ENCODE peak calls at places on chromosome X, in ten cellular contexts. C is PC-3; U is naive thymus-derived CD4-positive, alpha-beta T cell; I is cardiac muscle cell; F is PC-9; G is stomach; P is brain microvascular endothelial cell; Q is GM23248; A is tibial artery; R is AG04450. H is an unnamed sample.

GRCh38 chrX:47175588-47175980 is 18.0 kb upstream of the UBA1 start:
- DNase-seq in P (no peak), Q (no peak), C (no peak), U (no peak), I (no peak), F (no peak), A (no peak), G (no peak), R (no peak), H (no peak)

GRCh38 chrX:151753313-151754041 is 18.9 kb downstream of the CNGA2 start:
- DNase-seq in U (no peak), R (peak), F (peak), I (peak), A (peak), Q (peak), P (peak), C (peak), G (peak), H (no peak)

GRCh38 chrX:20515841-20516461 is 249.2 kb upstream of the RPS6KA3 start:
- DNase-seq in Q (peak), R (peak), F (peak), P (peak), C (peak), U (peak), A (no peak), G (no peak), I (peak), H (peak)

GRCh38 chrX:15465347-15465746 is 27.8 kb downstream of the PIR start:
- DNase-seq in G (no peak), R (no peak), Q (peak), U (no peak), F (no peak), C (no peak), I (no peak), P (no peak), A (no peak), H (no peak)

GRCh38 chrX:129769467-129770154 is 10.1 kb upstream of the SASH3 start:
- DNase-seq in G (no peak), P (no peak), Q (no peak), R (no peak), I (no peak), F (no peak), C (no peak), U (peak), A (no peak), H (no peak)

GRCh38 chrX:2934715-2935363 is 5.7 kb upstream of the ARSD start:
- DNase-seq in P (no peak), U (no peak), R (no peak), C (no peak), A (no peak), F (no peak), G (no peak), I (no peak), Q (no peak), H (no peak)

GRCh38 chrX:124098089-124098488 is 136.6 kb downstream of the STAG2 start:
- DNase-seq in G (no peak), Q (peak), A (no peak), U (no peak), R (peak), C (peak), F (no peak), P (no peak), I (peak), H (no peak)

GRCh38 chrX:40175416-40176255 is 77.9 kb upstream of the BCOR start:
- DNase-seq in G (peak), R (no peak), F (no peak), Q (peak), A (peak), U (peak), C (peak), I (peak), P (no peak), H (no peak)

GRCh38 chrX:2647627-2648026 is 43.5 kb upstream of the CD99 start:
- DNase-seq in R (no peak), Q (no peak), A (no peak), F (no peak), U (peak), P (no peak), I (no peak), C (no peak), G (no peak), H (no peak)

GRCh38 chrX:70196961-70197805 is 19.9 kb downstream of the DGAT2L6 start:
- DNase-seq in U (peak), G (peak), C (peak), A (peak), I (peak), Q (peak), F (peak), R (no peak), P (peak), H (peak)

GRCh38 chrX:39990388-39990787 is 107.4 kb downstream of the BCOR start:
- DNase-seq in U (no peak), G (no peak), A (no peak), F (no peak), Q (no peak), P (no peak), C (no peak), R (no peak), I (peak), H (no peak)

GRCh38 chrX:72100824-72101351 is 30.8 kb downstream of the RTL5 start:
- DNase-seq in Q (peak), R (no peak), C (no peak), F (no peak), U (peak), A (no peak), P (no peak), G (peak), I (no peak), H (no peak)

GRCh38 chrX:155768036-155768769 is 112.9 kb upstream of the VAMP7 start:
- DNase-seq in F (peak), I (no peak), A (no peak), C (no peak), G (no peak), U (no peak), Q (peak), P (peak), R (no peak), H (no peak)

GRCh38 chrX:39484669-39485068 is 613.1 kb downstream of the BCOR start:
- DNase-seq in U (no peak), C (no peak), R (no peak), I (no peak), Q (no peak), G (no peak), F (no peak), P (no peak), A (no peak), H (no peak)

GRCh38 chrX:15946783-15947550 is 92.4 kb upstream of the AP1S2 start:
- DNase-seq in I (no peak), A (no peak), C (peak), F (no peak), Q (peak), P (peak), R (peak), G (no peak), U (no peak), H (peak)

GRCh38 chrX:413322-414201 is 26.9 kb upstream of the PPP2R3B start:
- DNase-seq in P (peak), A (no peak), G (no peak), F (no peak), R (no peak), U (no peak), I (peak), C (no peak), Q (no peak), H (no peak)

GRCh38 chrX:112368371-112368770 is 285.8 kb upstream of the TRPC5 start:
- DNase-seq in Q (peak), I (no peak), P (no peak), G (no peak), R (no peak), C (no peak), U (no peak), F (no peak), A (no peak), H (no peak)

GRCh38 chrX:41177297-41177696 is 92.1 kb downstream of the USP9X start:
- DNase-seq in R (no peak), F (no peak), I (no peak), A (no peak), Q (no peak), G (no peak), U (no peak), C (no peak), P (no peak), H (no peak)

GRCh38 chrX:43970528-43970927 is 2.7 kb downstream of the NDP start:
- DNase-seq in I (no peak), Q (peak), U (no peak), G (no peak), A (no peak), R (no peak), F (no peak), C (peak), P (no peak), H (no peak)

GRCh38 chrX:25034889-25035288 is 19.1 kb upstream of the ARX start:
- DNase-seq in R (no peak), U (no peak), G (no peak), C (peak), I (no peak), Q (peak), A (no peak), F (no peak), P (peak), H (no peak)

GRCh38 chrX:276588-277171 is 4.5 kb upstream of the PLCXD1 start:
- DNase-seq in C (peak), I (no peak), R (no peak), U (peak), F (peak), G (peak), P (peak), A (no peak), Q (peak), H (no peak)

GRCh38 chrX:65635371-65635770 is 32.1 kb upstream of the MSN start:
- DNase-seq in C (no peak), F (no peak), I (peak), R (no peak), G (no peak), U (no peak), A (peak), P (no peak), Q (peak), H (no peak)

GRCh38 chrX:42094208-42094607 is 170.9 kb upstream of the CASK start:
- DNase-seq in A (no peak), C (peak), I (no peak), G (no peak), Q (peak), P (no peak), U (no peak), F (no peak), R (no peak), H (no peak)

GRCh38 chrX:10052906-10053625 is 85.9 kb downstream of the CLDN34 start:
- DNase-seq in A (no peak), U (no peak), C (no peak), G (no peak), Q (peak), I (no peak), P (no peak), F (no peak), R (no peak), H (no peak)
- H3K27ac ChIP-seq in A (peak), U (no peak), C (no peak), G (no peak), Q (no peak), I (peak), P (no peak), F (no peak), R (no peak), H (peak)

GRCh38 chrX:83529950-83530349 is 21.9 kb downstream of the POU3F4 start:
- DNase-seq in U (no peak), F (no peak), G (no peak), R (no peak), Q (no peak), C (no peak), I (no peak), P (no peak), A (no peak), H (no peak)

GRCh38 chrX:83535417-83536244 is 27.5 kb downstream of the POU3F4 start:
- DNase-seq in C (no peak), I (no peak), G (no peak), F (no peak), A (no peak), P (no peak), U (no peak), R (no peak), Q (no peak), H (no peak)
- H3K27ac ChIP-seq in C (no peak), I (no peak), G (no peak), F (no peak), A (no peak), P (no peak), U (peak), R (no peak), Q (no peak), H (no peak)

DNA sequence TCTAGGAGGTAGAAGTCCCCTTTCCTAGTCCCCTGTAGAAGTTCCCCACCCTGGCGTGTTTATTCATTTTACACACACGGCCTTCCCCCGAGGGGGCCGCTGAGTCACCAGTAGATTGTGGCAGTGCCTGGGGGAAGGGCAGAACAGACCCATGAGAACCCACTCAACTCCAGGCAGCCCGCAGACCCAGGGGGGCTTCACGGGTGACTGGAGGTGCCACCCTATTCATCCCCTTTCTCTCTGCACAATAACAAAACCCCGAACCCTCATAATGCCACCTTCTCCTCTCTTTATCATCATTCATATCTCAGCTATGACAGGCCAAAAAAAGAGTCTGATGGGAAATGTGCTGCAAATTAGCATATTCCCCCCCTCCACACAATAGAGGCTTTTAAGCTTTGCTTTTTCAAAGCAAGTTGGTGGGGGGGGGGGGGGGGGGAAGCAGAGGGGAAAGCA is 20.4 kb upstream of the GPM6B start:
- DNase-seq in Q (no peak), G (no peak), C (no peak), I (no peak), U (no peak), A (no peak), F (no peak), P (no peak), R (no peak), H (no peak)
- H3K27ac ChIP-seq in Q (no peak), G (no peak), C (no peak), I (no peak), U (no peak), A (no peak), F (no peak), P (no peak), R (no peak), H (no peak)

DNA sequence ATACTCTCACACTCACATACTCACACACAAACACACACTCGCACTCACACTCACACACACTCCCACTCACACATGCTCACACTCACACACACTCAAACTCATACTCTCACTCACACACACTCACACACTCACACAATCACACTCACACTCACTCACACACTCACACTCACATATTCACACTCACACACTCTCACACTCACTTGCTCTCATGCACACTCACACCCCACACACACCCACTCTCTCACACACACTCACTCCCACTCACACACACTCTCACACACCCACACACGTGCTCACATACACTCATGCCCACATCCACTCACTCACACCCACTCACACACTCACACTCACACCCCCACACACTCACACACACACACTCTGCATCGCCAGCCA is 4.9 kb upstream of the ATP2B3 start:
- DNase-seq in G (no peak), C (no peak), Q (no peak), A (no peak), I (no peak), F (no peak), U (no peak), P (no peak), R (no peak), H (no peak)
- H3K27ac ChIP-seq in G (no peak), C (no peak), Q (no peak), A (no peak), I (no peak), F (no peak), U (no peak), P (no peak), R (no peak), H (no peak)

H was measured in epithelial cell of prostate.